ENCODE peak calls at places on chromosomes 1 and 21, in five cellular contexts. H, R, O, D and V are unnamed samples.

GRCh38 chr1:186189156-186189555 is 185.9 kb downstream of the TPR start:
- DNase-seq in O (no peak), R (no peak), D (no peak), H (no peak), V (no peak)

GRCh38 chr1:30548294-30548693 is 175.1 kb downstream of the MATN1 start:
- DNase-seq in D (no peak), R (no peak), O (no peak), H (no peak), V (no peak)

GRCh38 chr21:39114871-39115658 is 68.2 kb downstream of the PSMG1 start:
- DNase-seq in H (no peak), D (no peak), O (no peak), R (no peak), V (no peak)

GRCh38 chr1:187396929-187397796 is 568.4 kb downstream of the PLA2G4A start:
- DNase-seq in D (no peak), H (no peak), O (peak; percentile 3), R (no peak), V (no peak)

GRCh38 chr21:25457411-25457810 is 149.9 kb downstream of the MRPL39 start:
- DNase-seq in O (no peak), R (no peak), D (no peak), H (no peak), V (peak; percentile 40)

GRCh38 chr1:41162441-41162840 is 79.7 kb downstream of the SCMH1 start:
- DNase-seq in R (no peak), H (no peak), O (no peak), D (no peak), V (no peak)

GRCh38 chr1:212591922-212592321 is 16.6 kb upstream of the ATF3 start:
- DNase-seq in H (no peak), O (no peak), D (no peak), R (no peak), V (no peak)

GRCh38 chr1:179231923-179232322 is 2.4 kb upstream of the ABL2 start:
- DNase-seq in R (no peak), O (no peak), H (no peak), D (no peak), V (no peak)

GRCh38 chr1:170296211-170296610 is 150.5 kb downstream of the NTMT2 start:
- DNase-seq in O (no peak), R (no peak), H (no peak), D (no peak), V (no peak)

GRCh38 chr1:207845109-207845508 is 65.8 kb downstream of the CD34 start:
- DNase-seq in D (no peak), H (no peak), R (no peak), O (no peak), V (no peak)

GRCh38 chr1:153903841-153904455 is 18.8 kb downstream of the GATAD2B start:
- DNase-seq in H (peak; percentile 59), R (no peak), D (peak; percentile 38), O (peak; percentile 35), V (no peak)

GRCh38 chr1:71087713-71088112 is 6.9 kb upstream of the ZRANB2 start:
- DNase-seq in O (no peak), H (no peak), R (no peak), D (no peak), V (no peak)

GRCh38 chr1:78619446-78619802 is 824 bp upstream of the IFI44L start:
- DNase-seq in D (peak; percentile 12), O (no peak), R (no peak), H (no peak), V (no peak)

GRCh38 chr1:212070720-212071302 is 35.3 kb downstream of the DTL start:
- DNase-seq in H (no peak), R (no peak), D (no peak), O (no peak), V (peak; percentile 27)

GRCh38 chr1:47881505-47882442 is 115.4 kb downstream of the TRABD2B start:
- DNase-seq in O (no peak), H (no peak), D (no peak), R (no peak), V (no peak)

GRCh38 chr1:204725821-204726448 is 40.4 kb upstream of the LRRN2 start:
- DNase-seq in H (peak; percentile 53), D (no peak), R (no peak), O (no peak), V (no peak)

GRCh38 chr1:3531928-3532327 is 77.5 kb downstream of the ARHGEF16 start:
- DNase-seq in O (no peak), H (no peak), D (no peak), R (no peak), V (no peak)

GRCh38 chr1:3529099-3529729 is 74.7 kb downstream of the ARHGEF16 start:
- DNase-seq in O (no peak), D (no peak), R (no peak), H (no peak), V (no peak)

GRCh38 chr1:3533051-3534048 is 78.0 kb downstream of the MEGF6 start:
- DNase-seq in H (no peak), R (no peak), O (no peak), D (no peak), V (no peak)

GRCh38 chr1:3530086-3530930 is 75.8 kb downstream of the ARHGEF16 start:
- DNase-seq in D (no peak), O (peak; percentile 52), H (no peak), R (no peak), V (no peak)

GRCh38 chr1:3530931-3531818 is 76.7 kb downstream of the ARHGEF16 start:
- DNase-seq in R (peak; percentile 81), D (peak; percentile 54), O (peak; percentile 88), H (peak; percentile 72), V (peak; percentile 77)
- TF ChIP-seq CTCF in R (no peak), D (no peak), O (no peak), H (no peak), V (no peak)

GRCh38 chr1:209567788-209568187 is 15.7 kb upstream of the CAMK1G start:
- DNase-seq in R (no peak), D (no peak), O (no peak), H (no peak), V (no peak)

GRCh38 chr1:209560952-209561351 is 22.6 kb upstream of the CAMK1G start:
- DNase-seq in D (no peak), H (no peak), R (no peak), O (no peak), V (no peak)

GRCh38 chr1:209565759-209566678 is 17.5 kb upstream of the CAMK1G start:
- DNase-seq in D (peak; percentile 92), R (peak; percentile 61), O (peak; percentile 80), H (peak; percentile 82), V (peak; percentile 64)

GRCh38 chr1:209561561-209561960 is 22.0 kb upstream of the CAMK1G start:
- DNase-seq in O (no peak), R (no peak), D (no peak), H (no peak), V (no peak)

DNA sequence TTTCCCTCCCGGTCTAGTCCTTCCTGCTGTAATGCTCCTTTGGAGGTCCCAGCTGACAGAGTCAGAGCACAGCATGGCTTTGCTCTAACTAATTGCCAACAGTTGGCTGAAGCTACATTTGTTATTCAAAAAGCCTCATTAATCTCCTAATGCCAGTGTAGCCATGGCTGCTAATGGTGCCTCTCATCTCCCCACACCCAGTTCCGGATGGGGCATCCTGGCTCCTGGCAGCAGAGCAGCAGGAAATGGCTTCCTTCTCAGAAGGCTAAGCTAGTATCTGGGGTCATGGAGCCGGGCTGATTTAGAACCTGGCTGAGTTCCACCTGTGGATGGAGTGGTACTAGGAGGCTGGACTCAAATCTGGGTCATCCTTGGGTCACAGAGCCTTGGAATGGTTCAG is 18.6 kb upstream of the CAMK1G start:
- DNase-seq in H (no peak), R (no peak), D (no peak), O (no peak), V (no peak)
- TF ChIP-seq CTCF in H (no peak), R (no peak), D (no peak), O (no peak), V (no peak)

GRCh38 chr1:224896130-224896781 is 33.2 kb upstream of the DNAH14 start:
- DNase-seq in R (no peak), D (no peak), O (no peak), H (no peak), V (no peak)

GRCh38 chr1:224897928-224898327 is 31.5 kb upstream of the DNAH14 start:
- DNase-seq in D (no peak), O (no peak), R (no peak), H (no peak), V (no peak)

GRCh38 chr1:224897501-224897900 is 32.0 kb upstream of the DNAH14 start:
- DNase-seq in H (no peak), R (no peak), D (no peak), O (no peak), V (no peak)

GRCh38 chr1:224898937-224899336 is 30.5 kb upstream of the DNAH14 start:
- DNase-seq in D (no peak), R (no peak), O (no peak), H (no peak), V (no peak)

GRCh38 chr1:224894915-224895314 is 34.6 kb upstream of the DNAH14 start:
- DNase-seq in H (no peak), D (no peak), R (no peak), O (no peak), V (no peak)
- TF ChIP-seq CTCF in H (no peak), D (no peak), R (no peak), O (no peak), V (peak; percentile 19)

GRCh38 chr1:17574502-17574901 is 35.0 kb downstream of the ARHGEF10L start:
- DNase-seq in D (no peak), R (no peak), O (no peak), H (no peak), V (no peak)
- TF ChIP-seq CTCF in D (no peak), R (no peak), O (no peak), H (peak; percentile 25), V (peak; percentile 3)